ENCODE peak calls at places on chromosomes 7 and 10, in eight cellular contexts. Z is DND-41; I is CD4-positive, alpha-beta T cell; T is H9; D is IMR-90; V is GM23338; N is astrocyte of the spinal cord; S is RWPE1. H is an unnamed sample.

GRCh38 chr7:43391518-43391917 is 191.4 kb upstream of the STK17A start:
- DNase-seq in Z (no peak), I (no peak), T (no peak), D (no peak), V (peak), N (no peak), S (no peak), H (no peak)

GRCh38 chr10:6953131-6953834 is 373.2 kb upstream of the PRKCQ start:
- DNase-seq in Z (no peak), I (no peak), T (no peak), D (peak), V (no peak), N (peak), S (no peak), H (no peak)

GRCh38 chr10:69936091-69936490 is 116.6 kb upstream of the MACROH2A2 start:
- DNase-seq in Z (no peak), I (no peak), T (no peak), D (no peak), V (peak), N (no peak), S (no peak), H (no peak)

GRCh38 chr10:78341953-78342614 is 308.4 kb downstream of the RPS24 start:
- DNase-seq in Z (no peak), I (no peak), T (peak), D (no peak), V (no peak), N (no peak), S (no peak), H (no peak)

GRCh38 chr10:10353326-10353725 is 664.3 kb upstream of the CELF2 start:
- DNase-seq in Z (no peak), I (no peak), T (no peak), D (no peak), V (peak), N (no peak), S (peak), H (no peak)

GRCh38 chr7:21675255-21675654 is 132.4 kb downstream of the DNAH11 start:
- DNase-seq in Z (no peak), I (no peak), T (no peak), D (no peak), V (no peak), N (no peak), S (no peak), H (no peak)

GRCh38 chr7:80414331-80414730 is 97.5 kb downstream of the GNAT3 start:
- DNase-seq in Z (no peak), I (no peak), T (no peak), D (no peak), V (no peak), N (no peak), S (no peak), H (no peak)

GRCh38 chr10:26044123-26044749 is 110.2 kb downstream of the MYO3A start:
- DNase-seq in Z (no peak), I (no peak), T (no peak), D (no peak), V (no peak), N (no peak), S (no peak), H (no peak)

GRCh38 chr10:29482591-29483421 is 152.0 kb downstream of the SVIL start:
- DNase-seq in Z (no peak), I (no peak), T (peak), D (peak), V (peak), N (peak), S (no peak), H (no peak)

GRCh38 chr7:108007762-108008161 is 4.8 kb upstream of the LAMB1 start:
- DNase-seq in Z (no peak), I (no peak), T (no peak), D (no peak), V (no peak), N (no peak), S (no peak), H (no peak)

GRCh38 chr7:148058092-148058491 is 532.5 kb upstream of the C7orf33 start:
- DNase-seq in Z (no peak), I (no peak), T (no peak), D (no peak), V (no peak), N (no peak), S (no peak), H (no peak)

GRCh38 chr10:32205666-32206065 is 141.3 kb downstream of the EPC1 start:
- DNase-seq in Z (no peak), I (no peak), T (no peak), D (peak), V (no peak), N (peak), S (peak), H (no peak)

GRCh38 chr7:45001138-45001694 is 1.2 kb downstream of the CCM2 start:
- DNase-seq in Z (peak), I (peak), T (peak), D (no peak), V (peak), N (no peak), S (peak), H (no peak)

GRCh38 chr7:69256634-69257081 is 341.6 kb upstream of the AUTS2 start:
- DNase-seq in Z (no peak), I (no peak), T (no peak), D (no peak), V (no peak), N (no peak), S (no peak), H (no peak)

GRCh38 chr10:86169066-86169465 is 197.5 kb downstream of the GRID1 start:
- DNase-seq in Z (no peak), I (no peak), T (no peak), D (no peak), V (no peak), N (no peak), S (no peak), H (no peak)

GRCh38 chr10:75018873-75019272 is 92.6 kb upstream of the SAMD8 start:
- DNase-seq in Z (no peak), I (no peak), T (no peak), D (no peak), V (no peak), N (no peak), S (no peak), H (no peak)

GRCh38 chr7:23357190-23358093 is 58.3 kb downstream of the MALSU1 start:
- DNase-seq in Z (no peak), I (no peak), T (no peak), D (peak), V (peak), N (peak), S (peak), H (no peak)

GRCh38 chr10:91758303-91759146 is 39.7 kb upstream of the TNKS2 start:
- DNase-seq in Z (no peak), I (no peak), T (no peak), D (peak), V (peak), N (peak), S (peak), H (no peak)

GRCh38 chr10:123150229-123150985 is 2.5 kb downstream of the HMX2 start:
- DNase-seq in Z (no peak), I (no peak), T (no peak), D (no peak), V (no peak), N (no peak), S (no peak), H (no peak)

GRCh38 chr10:31905586-31905985 is 23.0 kb downstream of the ARHGAP12 start:
- DNase-seq in Z (no peak), I (no peak), T (no peak), D (no peak), V (no peak), N (no peak), S (no peak), H (no peak)

GRCh38 chr7:143318661-143319060 is 2.8 kb downstream of the CLCN1 start:
- DNase-seq in Z (no peak), I (no peak), T (no peak), D (peak), V (no peak), N (peak), S (peak), H (no peak)

GRCh38 chr7:42227931-42228591 is 8.9 kb downstream of the GLI3 start:
- DNase-seq in Z (no peak), I (no peak), T (peak), D (peak), V (peak), N (peak), S (no peak), H (peak)

GRCh38 chr10:16933799-16934198 is 116.6 kb upstream of the RSU1 start:
- DNase-seq in Z (no peak), I (no peak), T (no peak), D (no peak), V (no peak), N (no peak), S (no peak), H (no peak)

GRCh38 chr10:128979405-128979804 is 487.6 kb upstream of the MGMT start:
- DNase-seq in Z (no peak), I (no peak), T (no peak), D (no peak), V (no peak), N (no peak), S (no peak), H (no peak)

GRCh38 chr7:153682628-153683027 is 369.6 kb upstream of the DPP6 start:
- DNase-seq in Z (peak), I (no peak), T (no peak), D (no peak), V (no peak), N (no peak), S (no peak), H (no peak)
- TF ChIP-seq CTCF in Z (peak), I (no peak), T (no peak), D (no peak), V (no peak), N (no peak), S (no peak), H (no peak)

DNA sequence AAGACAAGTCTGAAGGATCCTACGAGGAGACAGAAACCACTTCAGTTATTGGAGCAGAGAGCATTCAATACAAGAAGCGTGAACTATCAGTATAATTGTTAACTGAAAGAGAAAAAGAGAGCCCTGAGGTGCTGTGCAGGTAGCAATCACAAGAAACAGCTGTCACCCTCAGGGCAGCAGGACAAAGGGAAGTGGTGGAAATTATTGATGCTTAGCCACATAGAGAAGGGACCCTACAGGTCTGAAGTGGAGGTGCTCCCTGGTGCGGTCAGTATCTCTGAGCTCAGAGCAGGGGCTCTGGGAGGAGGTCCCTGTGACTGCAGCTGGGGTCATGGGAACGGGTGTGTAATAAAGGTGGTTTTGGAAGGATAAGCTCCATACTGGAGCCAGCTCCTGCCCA is 97.8 kb upstream of the KLF6 start:
- DNase-seq in Z (no peak), I (no peak), T (no peak), D (no peak), V (no peak), N (no peak), S (no peak), H (no peak)
- TF ChIP-seq CTCF in Z (no peak), I (no peak), T (no peak), D (no peak), V (no peak), N (no peak), S (no peak), H (no peak)

GRCh38 chr10:101011517-101012423 is 12.2 kb downstream of the LZTS2 start:
- DNase-seq in Z (no peak), I (no peak), T (peak), D (peak), V (peak), N (no peak), S (no peak), H (no peak)
- TF ChIP-seq CTCF in Z (no peak), I (no peak), T (peak), D (peak), V (peak), N (peak), S (peak), H (peak)

DNA sequence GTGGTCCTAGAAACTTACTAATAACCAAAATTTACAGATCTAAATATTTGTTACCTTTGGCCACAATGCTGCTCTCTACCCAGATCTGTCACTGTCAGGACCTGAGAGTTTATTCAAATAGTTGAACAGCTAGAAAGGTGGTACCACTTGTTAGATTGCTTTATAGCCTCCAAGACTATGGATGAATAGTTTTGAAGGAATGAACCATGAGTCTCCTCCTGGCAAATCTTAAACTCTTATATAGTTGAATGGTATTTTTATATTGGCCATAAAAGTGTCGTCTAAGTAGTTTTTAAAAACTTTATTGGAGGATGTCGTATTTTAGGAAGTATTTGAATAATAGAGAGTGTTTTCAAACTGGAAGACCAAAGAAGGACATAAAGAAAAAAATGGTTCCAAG is 178.7 kb downstream of the AHR start:
- DNase-seq in Z (no peak), I (no peak), T (no peak), D (no peak), V (no peak), N (no peak), S (no peak), H (no peak)
- TF ChIP-seq CTCF in Z (no peak), I (no peak), T (no peak), D (no peak), V (no peak), N (no peak), S (no peak), H (no peak)

GRCh38 chr10:5737352-5737751 is 52.7 kb downstream of the TASOR2 start:
- DNase-seq in Z (no peak), I (no peak), T (peak), D (no peak), V (peak), N (no peak), S (no peak), H (no peak)
- TF ChIP-seq CTCF in Z (no peak), I (no peak), T (peak), D (no peak), V (peak), N (peak), S (no peak), H (peak)